ENCODE peak calls at places on chromosomes 2 and 18, in six cellular contexts. W, O, F, C, R and E are unnamed samples.

GRCh38 chr18:76491801-76492668 is 3.0 kb downstream of the ZNF516 start:
- DNase-seq in W (peak), O (peak), F (peak), C (no peak), R (peak), E (no peak)

GRCh38 chr2:42846932-42847595 is 54.7 kb upstream of the HAAO start:
- DNase-seq in W (no peak), O (no peak), F (peak), C (no peak), R (no peak), E (no peak)

GRCh38 chr2:172677363-172677762 is 58.3 kb upstream of the RAPGEF4 start:
- DNase-seq in W (no peak), O (no peak), F (no peak), C (no peak), R (no peak), E (no peak)

GRCh38 chr18:78782951-78783563 is 196.6 kb upstream of the SALL3 start:
- DNase-seq in W (no peak), O (no peak), F (no peak), C (no peak), R (no peak), E (no peak)

GRCh38 chr2:24334245-24334633 is 26.1 kb downstream of the ITSN2 start:
- DNase-seq in W (no peak), O (no peak), F (no peak), C (no peak), R (no peak), E (no peak)

GRCh38 chr2:71455741-71456569 is 2.6 kb downstream of the DYSF start:
- DNase-seq in W (no peak), O (no peak), F (peak), C (no peak), R (no peak), E (no peak)

GRCh38 chr18:24860978-24861680 is 400.7 kb downstream of the HRH4 start:
- DNase-seq in W (no peak), O (no peak), F (no peak), C (no peak), R (no peak), E (no peak)

GRCh38 chr2:23706613-23707078 is 220.3 kb downstream of the ATAD2B start:
- DNase-seq in W (no peak), O (no peak), F (no peak), C (no peak), R (no peak), E (no peak)

GRCh38 chr2:209663149-209663548 is 108.5 kb upstream of the UNC80 start:
- DNase-seq in W (no peak), O (no peak), F (no peak), C (no peak), R (no peak), E (no peak)

GRCh38 chr2:20494246-20494645 is 47.4 kb downstream of the RHOB start:
- DNase-seq in W (no peak), O (no peak), F (no peak), C (no peak), R (no peak), E (no peak)

GRCh38 chr2:240922234-240922981 is 16.3 kb downstream of the CROCC2 start:
- DNase-seq in W (no peak), O (no peak), F (peak), C (no peak), R (no peak), E (no peak)